ENCODE peak calls at places on chromosomes 4 and X, in six cellular contexts. M, S, J, D, R and P are unnamed samples.

GRCh38 chrX:49848275-49848674 is 19.2 kb downstream of the PAGE4 start:
- DNase-seq in J (no peak), S (no peak), M (no peak), R (no peak), D (no peak), P (no peak)

GRCh38 chrX:135497736-135498135 is 22.7 kb upstream of the INTS6L start:
- DNase-seq in M (no peak), S (no peak), R (no peak), D (no peak), J (no peak), P (no peak)

GRCh38 chr4:63831590-63831989 is 577.7 kb downstream of the TECRL start:
- DNase-seq in S (no peak), R (no peak), M (no peak), D (no peak), J (no peak), P (no peak)

GRCh38 chr4:181161669-181162068 is 1081.5 kb upstream of the TENM3 start:
- DNase-seq in S (no peak), D (no peak), R (no peak), M (no peak), J (no peak), P (no peak)

GRCh38 chr4:110009526-110009925 is 96.8 kb downstream of the EGF start:
- DNase-seq in S (no peak), D (no peak), R (no peak), J (no peak), M (no peak), P (no peak)

GRCh38 chrX:91039777-91040176 is 394.9 kb upstream of the PABPC5 start:
- DNase-seq in S (no peak), J (no peak), M (no peak), R (no peak), D (no peak), P (no peak)

GRCh38 chr4:118035309-118035708 is 1.0 kb downstream of the NDST3 start:
- DNase-seq in D (no peak), S (no peak), R (no peak), J (no peak), M (no peak), P (no peak)

GRCh38 chrX:103630171-103630511 is 1.4 kb downstream of the TCEAL1 start:
- DNase-seq in R (no peak), J (no peak), M (no peak), D (no peak), S (no peak), P (no peak)

GRCh38 chr4:106775636-106776035 is 260.5 kb downstream of the DKK2 start:
- DNase-seq in D (no peak), J (no peak), R (no peak), M (no peak), S (no peak), P (no peak)

GRCh38 chr4:183100827-183101226 is 1.8 kb downstream of the WWC2 start:
- DNase-seq in R (no peak), S (no peak), J (no peak), D (no peak), M (no peak), P (no peak)
- H3K4me3 ChIP-seq in R (no peak overlapping the region), S (peak overlapping the region; percentile 71), J (no peak overlapping the region), D (no peak overlapping the region), M (peak overlapping the region; percentile 74), P (peak overlapping the region; percentile 78)

DNA sequence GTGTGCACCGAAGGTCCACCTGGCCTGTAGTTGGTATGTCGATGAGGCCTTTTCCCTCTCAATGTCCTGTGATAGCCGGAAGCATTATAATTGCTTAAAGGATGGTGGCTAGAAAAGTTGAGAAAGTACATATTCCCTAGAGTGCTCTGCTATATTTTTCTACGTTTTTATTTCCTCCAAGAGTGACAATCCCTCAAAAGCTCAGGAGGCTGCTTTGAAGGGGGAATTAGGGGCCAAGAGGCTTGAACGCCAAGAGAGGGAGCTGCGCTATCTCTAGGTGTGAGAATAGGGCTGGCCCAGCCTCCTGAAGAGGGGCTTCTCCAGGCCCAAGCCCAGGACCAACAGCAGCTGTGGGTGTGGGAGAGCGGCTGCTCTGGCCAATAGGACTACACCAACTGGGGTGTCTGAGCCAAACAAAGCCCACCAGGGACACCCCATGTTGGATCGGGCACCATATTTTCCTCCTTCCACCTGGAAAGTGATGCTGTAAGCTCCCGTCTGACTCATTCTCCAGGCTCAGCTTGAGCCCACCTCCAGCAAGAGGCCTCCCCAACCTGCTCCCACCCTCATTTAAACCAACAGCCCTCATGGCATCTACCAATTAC is 124.0 kb downstream of the IRF2 start:
- DNase-seq in D (no peak), S (no peak), M (no peak), R (no peak), J (no peak), P (no peak)
- H3K4me1 ChIP-seq in D (peaks cover 9% of the 10 kb centered on the region), S (peaks cover 28% of the 10 kb centered on the region), M (no peaks in the 10 kb centered on the region), R (peaks cover 41% of the 10 kb centered on the region), J (peaks cover 5% of the 10 kb centered on the region), P (peaks cover 52% of the 10 kb centered on the region)

DNA sequence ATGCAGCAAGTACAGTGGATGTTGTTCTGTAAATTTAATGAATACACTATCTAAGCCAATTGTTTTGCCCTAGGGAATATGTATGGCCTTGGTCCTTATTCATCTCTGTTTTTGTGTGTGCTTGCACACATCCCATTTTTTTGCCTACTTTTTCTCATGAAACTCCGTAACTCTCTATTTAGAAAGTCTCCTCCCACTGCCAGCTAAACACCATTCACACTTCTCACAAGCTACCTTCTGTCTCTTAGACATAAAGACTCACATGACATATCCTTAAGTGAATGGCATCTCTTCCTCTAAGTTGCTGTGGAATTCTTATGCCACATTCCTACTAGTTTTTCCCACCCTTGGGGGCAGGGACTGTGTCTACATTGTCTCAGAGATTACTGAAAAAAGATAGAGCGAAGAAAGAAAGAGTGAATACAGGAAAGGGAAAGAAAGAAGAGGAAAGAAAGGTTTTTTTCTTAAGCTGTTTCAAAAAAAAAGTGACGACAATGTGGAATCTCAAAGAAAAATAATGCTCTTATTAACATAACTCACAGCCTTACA is 117.5 kb downstream of the ATG4A start:
- DNase-seq in D (no peak), M (no peak), S (no peak), J (no peak), R (no peak), P (no peak)
- H3K4me3 ChIP-seq in D (no peak overlapping the region), M (no peak overlapping the region), S (no peak overlapping the region), J (no peak overlapping the region), R (no peak overlapping the region), P (no peak overlapping the region)

GRCh38 chr4:40256329-40256728 is 59.5 kb downstream of the RHOH start:
- DNase-seq in D (no peak), M (no peak), R (no peak), S (no peak), J (no peak), P (no peak)
- H3K4me1 ChIP-seq in D (peaks cover 73% of the 10 kb centered on the region), M (peaks cover 32% of the 10 kb centered on the region), R (no peaks in the 10 kb centered on the region), S (no peaks in the 10 kb centered on the region), J (peaks cover 39% of the 10 kb centered on the region), P (no peaks in the 10 kb centered on the region)

DNA sequence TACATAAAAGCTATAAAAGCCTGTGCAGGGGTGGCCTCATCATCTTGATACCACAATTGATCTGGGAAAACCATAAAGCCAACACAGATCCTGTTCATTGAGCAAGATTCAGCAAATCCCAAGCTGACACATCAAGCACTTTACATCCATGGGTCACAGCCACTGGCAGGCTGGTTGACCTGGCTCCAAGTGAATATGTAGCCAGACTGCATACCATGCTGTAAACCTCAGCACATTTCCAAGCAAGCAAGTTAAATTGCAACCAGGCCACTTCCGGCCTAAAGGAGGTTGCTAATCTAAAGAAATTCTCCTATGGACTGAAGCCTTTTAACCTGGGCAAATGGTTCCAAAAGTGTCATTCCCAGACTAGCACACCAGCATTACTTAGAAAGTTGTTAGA is 54.4 kb upstream of the USP26 start:
- DNase-seq in D (no peak), J (no peak), S (no peak), R (peak; percentile 31), M (no peak), P (no peak)
- H3K4me3 ChIP-seq in D (no peak overlapping the region), J (no peak overlapping the region), S (no peak overlapping the region), R (no peak overlapping the region), M (no peak overlapping the region), P (no peak overlapping the region)

GRCh38 chr4:128597515-128597914 is 212.0 kb upstream of the JADE1 start:
- DNase-seq in J (no peak), R (no peak), S (no peak), D (no peak), M (no peak), P (no peak)
- H3K4me1 ChIP-seq in J (no peaks in the 10 kb centered on the region), R (peaks cover 7% of the 10 kb centered on the region), S (no peaks in the 10 kb centered on the region), D (no peaks in the 10 kb centered on the region), M (peaks cover 4% of the 10 kb centered on the region), P (peaks cover 48% of the 10 kb centered on the region)

GRCh38 chr4:65310586-65310985 is 359.7 kb downstream of the EPHA5 start:
- DNase-seq in R (no peak), S (no peak), J (no peak), D (no peak), M (no peak), P (no peak)

GRCh38 chr4:65316534-65316933 is 353.8 kb downstream of the EPHA5 start:
- DNase-seq in D (no peak), M (no peak), J (no peak), R (no peak), S (no peak), P (no peak)

GRCh38 chr4:65311120-65311519 is 359.2 kb downstream of the EPHA5 start:
- DNase-seq in R (no peak), J (no peak), D (no peak), S (no peak), M (no peak), P (no peak)
- H3K4me3 ChIP-seq in R (no peak overlapping the region), J (no peak overlapping the region), D (no peak overlapping the region), S (no peak overlapping the region), M (no peak overlapping the region), P (no peak overlapping the region)

GRCh38 chrX:30590368-30590767 is 12.8 kb upstream of the TASL start:
- DNase-seq in J (no peak), R (no peak), S (no peak), D (no peak), M (no peak), P (no peak)

GRCh38 chrX:30593435-30594200 is 16.1 kb upstream of the TASL start:
- DNase-seq in S (no peak), M (no peak), D (peak; percentile 16), J (no peak), R (no peak), P (no peak)

GRCh38 chrX:30589146-30589888 is 11.8 kb upstream of the TASL start:
- DNase-seq in R (no peak), M (no peak), D (no peak), J (no peak), S (no peak), P (no peak)

GRCh38 chrX:30597258-30598012 is 19.9 kb upstream of the TASL start:
- DNase-seq in M (no peak), D (no peak), J (no peak), S (no peak), R (no peak), P (no peak)

DNA sequence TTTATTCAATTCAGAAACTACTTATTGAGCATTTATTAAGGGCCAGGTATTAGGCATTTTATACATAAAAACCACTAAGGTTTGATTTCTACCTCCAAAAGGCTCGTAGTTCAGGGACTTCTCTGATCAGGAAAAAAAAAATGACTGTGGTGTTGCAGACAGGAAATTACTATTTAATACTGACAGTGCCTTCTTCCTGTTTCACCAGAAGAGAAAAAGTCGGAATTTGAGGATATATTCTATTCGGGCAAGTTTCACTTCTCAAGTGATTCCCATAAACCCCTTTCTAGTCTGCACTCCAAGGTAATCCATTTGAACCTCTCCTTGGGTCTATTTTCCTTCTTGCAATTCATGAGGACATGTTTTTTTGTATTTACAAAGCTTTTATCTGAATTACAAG is 15.3 kb upstream of the TASL start:
- DNase-seq in M (no peak), R (no peak), D (no peak), J (no peak), S (no peak), P (no peak)
- H3K4me1 ChIP-seq in M (no peaks in the 10 kb centered on the region), R (no peaks in the 10 kb centered on the region), D (no peaks in the 10 kb centered on the region), J (no peaks in the 10 kb centered on the region), S (no peaks in the 10 kb centered on the region), P (no peaks in the 10 kb centered on the region)

GRCh38 chr4:44447563-44448504 is 775 bp downstream of the KCTD8 start:
- DNase-seq in M (no peak), D (no peak), S (peak; percentile 10), J (no peak), R (peak; percentile 29), P (peak; percentile 23)
- H3K4me3 ChIP-seq in M (no peak overlapping the region), D (no peak overlapping the region), S (peak overlapping the region; percentile 35), J (peak overlapping the region; percentile 39), R (no peak overlapping the region), P (peak overlapping the region; percentile 68)